ENCODE peak calls at places on chromosomes 5 and 9, in eight cellular contexts. One of them, this sample, is unnamed.

GRCh38 chr9:90842984-90843383 is 41.4 kb downstream of the SYK start:
- DNase-seq in aorta: no peak
- DNase-seq in right atrium auricular region: no peak
- DNase-seq in IMR-90: no peak
- DNase-seq in fibroblast of mammary gland: no peak
- DNase-seq in foreskin fibroblast: no peak
- DNase-seq in kidney: no peak
- DNase-seq in left ventricle myocardium inferior: no peak
- DNase-seq in this sample: no peak

GRCh38 chr5:157126-157715 is 34.1 kb upstream of the LRRC14B start:
- DNase-seq in aorta: peak
- DNase-seq in right atrium auricular region: no peak
- DNase-seq in IMR-90: no peak
- DNase-seq in fibroblast of mammary gland: no peak
- DNase-seq in foreskin fibroblast: no peak
- DNase-seq in kidney: peak
- DNase-seq in left ventricle myocardium inferior: no peak
- DNase-seq in this sample: peak

GRCh38 chr5:61779743-61780142 is 447.7 kb downstream of the ZSWIM6 start:
- DNase-seq in aorta: no peak
- DNase-seq in right atrium auricular region: no peak
- DNase-seq in IMR-90: no peak
- DNase-seq in fibroblast of mammary gland: no peak
- DNase-seq in foreskin fibroblast: no peak
- DNase-seq in kidney: no peak
- DNase-seq in left ventricle myocardium inferior: no peak
- DNase-seq in this sample: no peak

GRCh38 chr9:14271078-14271673 is 42.8 kb downstream of the NFIB start:
- DNase-seq in aorta: no peak
- DNase-seq in right atrium auricular region: no peak
- DNase-seq in IMR-90: peak
- DNase-seq in fibroblast of mammary gland: peak
- DNase-seq in foreskin fibroblast: peak
- DNase-seq in kidney: peak
- DNase-seq in left ventricle myocardium inferior: peak
- DNase-seq in this sample: no peak

GRCh38 chr9:130607640-130608420 is 28.5 kb downstream of the FUBP3 start:
- DNase-seq in aorta: no peak
- DNase-seq in right atrium auricular region: no peak
- DNase-seq in IMR-90: peak
- DNase-seq in fibroblast of mammary gland: peak
- DNase-seq in foreskin fibroblast: peak
- DNase-seq in kidney: no peak
- DNase-seq in left ventricle myocardium inferior: no peak
- DNase-seq in this sample: no peak

GRCh38 chr9:23779220-23779619 is 46.8 kb downstream of the ELAVL2 start:
- DNase-seq in aorta: no peak
- DNase-seq in right atrium auricular region: no peak
- DNase-seq in IMR-90: no peak
- DNase-seq in fibroblast of mammary gland: no peak
- DNase-seq in foreskin fibroblast: no peak
- DNase-seq in kidney: no peak
- DNase-seq in left ventricle myocardium inferior: no peak
- DNase-seq in this sample: no peak

GRCh38 chr5:62268239-62268638 is 37.8 kb upstream of the KIF2A start:
- DNase-seq in aorta: no peak
- DNase-seq in right atrium auricular region: no peak
- DNase-seq in IMR-90: no peak
- DNase-seq in fibroblast of mammary gland: no peak
- DNase-seq in foreskin fibroblast: no peak
- DNase-seq in kidney: no peak
- DNase-seq in left ventricle myocardium inferior: no peak
- DNase-seq in this sample: no peak

GRCh38 chr9:121282309-121283071 is 14.5 kb downstream of the GSN start:
- DNase-seq in aorta: no peak
- DNase-seq in right atrium auricular region: peak
- DNase-seq in IMR-90: peak
- DNase-seq in fibroblast of mammary gland: peak
- DNase-seq in foreskin fibroblast: peak
- DNase-seq in kidney: peak
- DNase-seq in left ventricle myocardium inferior: peak
- DNase-seq in this sample: no peak

GRCh38 chr9:123048748-123049147 is 15.3 kb downstream of the GPR21 start:
- DNase-seq in aorta: no peak
- DNase-seq in right atrium auricular region: no peak
- DNase-seq in IMR-90: peak
- DNase-seq in fibroblast of mammary gland: peak
- DNase-seq in foreskin fibroblast: peak
- DNase-seq in kidney: no peak
- DNase-seq in left ventricle myocardium inferior: no peak
- DNase-seq in this sample: no peak

GRCh38 chr5:36724429-36725332 is 118.3 kb downstream of the SLC1A3 start:
- DNase-seq in aorta: no peak
- DNase-seq in right atrium auricular region: no peak
- DNase-seq in IMR-90: no peak
- DNase-seq in fibroblast of mammary gland: peak
- DNase-seq in foreskin fibroblast: no peak
- DNase-seq in kidney: no peak
- DNase-seq in left ventricle myocardium inferior: peak
- DNase-seq in this sample: no peak

GRCh38 chr5:160438316-160439204 is 16.9 kb downstream of the PTTG1 start:
- DNase-seq in aorta: no peak
- DNase-seq in right atrium auricular region: no peak
- DNase-seq in IMR-90: peak
- DNase-seq in fibroblast of mammary gland: peak
- DNase-seq in foreskin fibroblast: peak
- DNase-seq in kidney: peak
- DNase-seq in left ventricle myocardium inferior: no peak
- DNase-seq in this sample: no peak

GRCh38 chr5:89374144-89374784 is 491.3 kb upstream of the MEF2C start:
- DNase-seq in aorta: no peak
- DNase-seq in right atrium auricular region: no peak
- DNase-seq in IMR-90: no peak
- DNase-seq in fibroblast of mammary gland: no peak
- DNase-seq in foreskin fibroblast: no peak
- DNase-seq in kidney: no peak
- DNase-seq in left ventricle myocardium inferior: no peak
- DNase-seq in this sample: no peak

GRCh38 chr9:122406264-122406890 is 35.6 kb downstream of the PTGS1 start:
- DNase-seq in aorta: no peak
- DNase-seq in right atrium auricular region: no peak
- DNase-seq in IMR-90: no peak
- DNase-seq in fibroblast of mammary gland: no peak
- DNase-seq in foreskin fibroblast: no peak
- DNase-seq in kidney: no peak
- DNase-seq in left ventricle myocardium inferior: no peak
- DNase-seq in this sample: no peak

GRCh38 chr5:58898006-58898405 is 315.1 kb downstream of the RAB3C start:
- DNase-seq in aorta: no peak
- DNase-seq in right atrium auricular region: no peak
- DNase-seq in IMR-90: no peak
- DNase-seq in fibroblast of mammary gland: no peak
- DNase-seq in foreskin fibroblast: no peak
- DNase-seq in kidney: no peak
- DNase-seq in left ventricle myocardium inferior: no peak
- DNase-seq in this sample: no peak

GRCh38 chr5:33032161-33033085 is 321.3 kb downstream of the NPR3 start:
- DNase-seq in aorta: no peak
- DNase-seq in right atrium auricular region: no peak
- DNase-seq in IMR-90: peak
- DNase-seq in fibroblast of mammary gland: peak
- DNase-seq in foreskin fibroblast: no peak
- DNase-seq in kidney: no peak
- DNase-seq in left ventricle myocardium inferior: no peak
- DNase-seq in this sample: no peak

GRCh38 chr5:1763548-1763911 is 36.1 kb downstream of the MRPL36 start:
- DNase-seq in aorta: peak
- DNase-seq in right atrium auricular region: no peak
- DNase-seq in IMR-90: peak
- DNase-seq in fibroblast of mammary gland: peak
- DNase-seq in foreskin fibroblast: peak
- DNase-seq in kidney: peak
- DNase-seq in left ventricle myocardium inferior: no peak
- DNase-seq in this sample: no peak

GRCh38 chr5:175796536-175797499 is 74.6 kb upstream of the CPLX2 start:
- DNase-seq in aorta: peak
- DNase-seq in right atrium auricular region: no peak
- DNase-seq in IMR-90: peak
- DNase-seq in fibroblast of mammary gland: peak
- DNase-seq in foreskin fibroblast: peak
- DNase-seq in kidney: peak
- DNase-seq in left ventricle myocardium inferior: peak
- DNase-seq in this sample: no peak
- H3K4me3 ChIP-seq in aorta: no peak
- H3K4me3 ChIP-seq in right atrium auricular region: no peak
- H3K4me3 ChIP-seq in IMR-90: no peak
- H3K4me3 ChIP-seq in fibroblast of mammary gland: no peak
- H3K4me3 ChIP-seq in foreskin fibroblast: no peak
- H3K4me3 ChIP-seq in kidney: no peak
- H3K4me3 ChIP-seq in left ventricle myocardium inferior: peak
- H3K4me3 ChIP-seq in this sample: no peak

GRCh38 chr9:6692433-6692832 is 46.9 kb upstream of the GLDC start:
- DNase-seq in aorta: no peak
- DNase-seq in right atrium auricular region: no peak
- DNase-seq in IMR-90: no peak
- DNase-seq in fibroblast of mammary gland: no peak
- DNase-seq in foreskin fibroblast: no peak
- DNase-seq in kidney: no peak
- DNase-seq in left ventricle myocardium inferior: no peak
- DNase-seq in this sample: no peak

GRCh38 chr9:6687180-6687579 is 41.7 kb upstream of the GLDC start:
- DNase-seq in aorta: no peak
- DNase-seq in right atrium auricular region: no peak
- DNase-seq in IMR-90: no peak
- DNase-seq in fibroblast of mammary gland: no peak
- DNase-seq in foreskin fibroblast: no peak
- DNase-seq in kidney: no peak
- DNase-seq in left ventricle myocardium inferior: no peak
- DNase-seq in this sample: no peak

GRCh38 chr9:6686396-6686795 is 40.9 kb upstream of the GLDC start:
- DNase-seq in aorta: no peak
- DNase-seq in right atrium auricular region: no peak
- DNase-seq in IMR-90: peak
- DNase-seq in fibroblast of mammary gland: peak
- DNase-seq in foreskin fibroblast: no peak
- DNase-seq in kidney: no peak
- DNase-seq in left ventricle myocardium inferior: no peak
- DNase-seq in this sample: no peak

GRCh38 chr9:6692891-6693361 is 47.4 kb upstream of the GLDC start:
- DNase-seq in aorta: no peak
- DNase-seq in right atrium auricular region: no peak
- DNase-seq in IMR-90: no peak
- DNase-seq in fibroblast of mammary gland: no peak
- DNase-seq in foreskin fibroblast: no peak
- DNase-seq in kidney: no peak
- DNase-seq in left ventricle myocardium inferior: no peak
- DNase-seq in this sample: no peak

DNA sequence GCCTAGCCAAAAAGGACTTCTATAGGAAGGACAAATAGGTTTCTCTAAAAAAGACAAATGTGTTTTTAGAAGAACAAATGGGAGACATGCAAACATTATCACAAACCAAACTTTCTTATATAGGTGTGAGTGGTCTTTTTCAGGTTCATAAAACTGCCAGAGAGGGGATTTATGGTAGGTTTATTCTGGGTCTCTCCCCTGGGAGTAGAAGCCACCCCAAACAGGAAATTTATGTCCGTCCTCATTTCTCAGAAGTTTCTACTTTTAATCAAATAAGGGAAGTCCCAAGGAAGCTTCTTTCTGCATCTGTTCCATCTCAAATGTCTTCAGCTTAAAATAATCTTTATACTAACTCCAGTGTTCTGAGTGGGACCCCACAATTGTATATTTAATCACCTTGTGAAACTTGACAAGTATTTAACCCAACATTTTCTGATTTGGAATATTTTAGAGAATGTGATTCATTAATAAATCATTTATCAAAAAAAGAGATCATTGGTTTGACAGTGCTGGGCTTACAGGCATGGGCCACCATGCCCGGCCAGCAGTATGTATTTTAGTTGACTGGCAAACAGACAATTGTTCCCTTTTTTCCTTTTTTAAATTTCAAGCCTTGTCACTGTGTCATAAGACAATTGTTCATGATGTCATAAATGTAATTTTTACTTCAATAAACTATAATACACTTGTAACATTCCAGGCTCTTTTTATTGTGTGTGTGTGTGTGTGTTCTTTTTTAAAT is 44.5 kb upstream of the GLDC start:
- DNase-seq in aorta: no peak
- DNase-seq in right atrium auricular region: no peak
- DNase-seq in IMR-90: no peak
- DNase-seq in fibroblast of mammary gland: no peak
- DNase-seq in foreskin fibroblast: no peak
- DNase-seq in kidney: no peak
- DNase-seq in left ventricle myocardium inferior: no peak
- DNase-seq in this sample: no peak
- H3K4me3 ChIP-seq in aorta: no peak
- H3K4me3 ChIP-seq in right atrium auricular region: no peak
- H3K4me3 ChIP-seq in IMR-90: no peak
- H3K4me3 ChIP-seq in fibroblast of mammary gland: no peak
- H3K4me3 ChIP-seq in foreskin fibroblast: no peak
- H3K4me3 ChIP-seq in kidney: no peak
- H3K4me3 ChIP-seq in left ventricle myocardium inferior: no peak
- H3K4me3 ChIP-seq in this sample: no peak

DNA sequence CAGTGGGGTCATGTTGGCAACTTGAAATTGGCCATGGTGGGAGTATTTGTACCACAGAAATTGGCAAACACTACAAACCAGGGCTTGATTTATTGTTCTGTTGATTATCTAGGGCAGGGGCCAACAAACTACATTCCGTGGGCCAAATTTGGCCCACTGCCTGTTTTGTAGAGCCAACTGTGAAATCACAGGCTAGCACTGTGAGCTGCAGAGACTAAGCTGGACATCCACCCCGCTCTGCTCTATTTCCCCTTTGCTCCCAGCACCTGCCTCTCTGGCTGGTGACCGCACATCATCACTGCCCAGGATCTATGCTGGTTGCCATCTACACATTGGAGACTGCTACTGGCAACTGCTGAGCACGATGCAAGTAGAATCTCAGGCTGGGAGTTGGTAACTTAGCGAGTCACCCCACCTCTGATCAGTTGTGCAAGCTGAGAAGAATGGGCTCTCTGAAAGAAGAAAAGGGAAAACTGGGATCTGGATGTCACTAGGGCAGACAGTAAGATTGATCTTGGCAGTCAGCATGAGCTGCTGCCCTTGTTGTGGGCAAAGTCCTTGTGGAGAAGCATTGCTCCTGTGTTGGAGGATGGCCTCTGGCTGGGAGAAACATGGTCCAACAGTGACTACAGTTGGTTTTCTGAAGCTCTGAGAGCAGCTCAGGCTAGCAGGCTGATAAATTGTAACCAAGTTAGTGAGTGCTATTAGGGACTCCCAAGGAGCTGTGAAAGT is 144.7 kb upstream of the RAD23B start:
- DNase-seq in aorta: no peak
- DNase-seq in right atrium auricular region: no peak
- DNase-seq in IMR-90: no peak
- DNase-seq in fibroblast of mammary gland: peak
- DNase-seq in foreskin fibroblast: no peak
- DNase-seq in kidney: no peak
- DNase-seq in left ventricle myocardium inferior: no peak
- DNase-seq in this sample: no peak
- H3K4me3 ChIP-seq in aorta: no peak
- H3K4me3 ChIP-seq in right atrium auricular region: no peak
- H3K4me3 ChIP-seq in IMR-90: no peak
- H3K4me3 ChIP-seq in fibroblast of mammary gland: no peak
- H3K4me3 ChIP-seq in foreskin fibroblast: no peak
- H3K4me3 ChIP-seq in kidney: no peak
- H3K4me3 ChIP-seq in left ventricle myocardium inferior: no peak
- H3K4me3 ChIP-seq in this sample: no peak

GRCh38 chr9:84669008-84669292 is 579 bp upstream of the NTRK2 start:
- DNase-seq in aorta: no peak
- DNase-seq in right atrium auricular region: no peak
- DNase-seq in IMR-90: no peak
- DNase-seq in fibroblast of mammary gland: no peak
- DNase-seq in foreskin fibroblast: no peak
- DNase-seq in kidney: no peak
- DNase-seq in left ventricle myocardium inferior: no peak
- DNase-seq in this sample: no peak
- H3K4me3 ChIP-seq in aorta: no peak
- H3K4me3 ChIP-seq in right atrium auricular region: peak
- H3K4me3 ChIP-seq in IMR-90: no peak
- H3K4me3 ChIP-seq in fibroblast of mammary gland: no peak
- H3K4me3 ChIP-seq in foreskin fibroblast: peak
- H3K4me3 ChIP-seq in kidney: peak
- H3K4me3 ChIP-seq in left ventricle myocardium inferior: peak
- H3K4me3 ChIP-seq in this sample: peak

This sample was measured in vagina.